ENCODE peak calls at places on chromosome 22, in seven cellular contexts. S is SW 1271; B is CD8-positive, alpha-beta T cell; W is SW480; X is NCI-H510A; C is DMS153; D is fibroblast of villous mesenchyme. O is an unnamed sample.

GRCh38 chr22:19674929-19675253 is 39.4 kb upstream of the SEPTIN5 start:
- DNase-seq in S (no peak), D (no peak), W (no peak), X (no peak), C (no peak), B (no peak), O (no peak)

GRCh38 chr22:43007519-43008102 is 7.3 kb downstream of the PACSIN2 start:
- DNase-seq in S (no peak), W (no peak), B (no peak), C (peak), X (no peak), D (peak), O (peak)

GRCh38 chr22:37464181-37464580 is 22.0 kb downstream of the MFNG start:
- DNase-seq in B (no peak), C (peak), W (no peak), S (no peak), X (no peak), D (no peak), O (no peak)

GRCh38 chr22:19972251-19972650 is 30.6 kb upstream of the TXNRD2 start:
- DNase-seq in B (no peak), W (no peak), S (no peak), X (no peak), D (no peak), C (no peak), O (no peak)

GRCh38 chr22:16776088-16776487 is 49.1 kb downstream of the XKR3 start:
- DNase-seq in C (no peak), W (no peak), D (no peak), B (no peak), S (no peak), X (no peak), O (no peak)

GRCh38 chr22:33748714-33749113 is 171.6 kb downstream of the LARGE1 start:
- DNase-seq in B (no peak), C (no peak), S (no peak), D (no peak), X (no peak), W (no peak), O (no peak)

GRCh38 chr22:50734986-50735738 is 2.8 kb upstream of the ACR start:
- DNase-seq in B (no peak), C (no peak), X (no peak), D (no peak), S (no peak), W (no peak), O (no peak)

GRCh38 chr22:36457688-36458450 is 23.6 kb downstream of the TXN2 start:
- DNase-seq in B (no peak), W (no peak), X (no peak), C (no peak), D (peak), S (no peak), O (no peak)

GRCh38 chr22:32801436-32802290 is at the start of gene TIMP3:
- DNase-seq in S (no peak), B (no peak), C (peak), X (no peak), W (peak), D (peak), O (no peak)

GRCh38 chr22:29268511-29269229 is 602 bp downstream of the EWSR1 start:
- DNase-seq in C (no peak), B (no peak), X (no peak), W (no peak), D (peak), S (no peak), O (no peak)

GRCh38 chr22:27488456-27489224 is 312.9 kb downstream of the MN1 start:
- DNase-seq in S (no peak), W (no peak), B (no peak), D (no peak), X (no peak), C (no peak), O (no peak)

O was measured in SHP77.